ENCODE peak calls at places on chromosomes 11 and 22, in four cellular contexts. N, H, S and W are unnamed samples. For H3K27me3, the result is how much of the 10 kb centered on the place peaks cover.

GRCh38 chr11:118877487-118878173 is 6.1 kb upstream of the CXCR5 start:
- DNase-seq in H (no peak), N (no peak), S (no peak), W (no peak)

GRCh38 chr11:109304159-109304558 is 117.8 kb upstream of the C11orf87 start:
- DNase-seq in N (no peak), S (peak), H (peak), W (no peak)

GRCh38 chr22:28742562-28742962 is 723 bp downstream of the HSCB start:
- DNase-seq in N (no peak), S (no peak), H (no peak), W (no peak)

GRCh38 chr11:21931436-21932101 is 261.3 kb upstream of the ANO5 start:
- DNase-seq in H (no peak), S (peak), N (no peak), W (no peak)

GRCh38 chr11:117610045-117610444 is 187.0 kb downstream of the DSCAML1 start:
- DNase-seq in S (peak), N (no peak), H (no peak), W (no peak)

GRCh38 chr11:129946256-129946655 is 50.9 kb upstream of the NFRKB start:
- DNase-seq in H (peak), N (no peak), S (no peak), W (no peak)

GRCh38 chr22:25030636-25031035 is 78.1 kb downstream of the KIAA1671 start:
- DNase-seq in S (no peak), N (no peak), H (peak), W (no peak)

GRCh38 chr22:41560095-41560487 is 719 bp upstream of the CSDC2 start:
- DNase-seq in N (no peak), S (no peak), H (no peak), W (no peak)

GRCh38 chr11:76795285-76795935 is 12.3 kb downstream of the TSKU start:
- DNase-seq in H (no peak), S (no peak), N (peak), W (no peak)

GRCh38 chr11:23539556-23539955 is 679.3 kb upstream of the CCDC179 start:
- DNase-seq in S (no peak), H (peak), N (no peak), W (no peak)

GRCh38 chr11:59201376-59201775 is 11.4 kb downstream of the MPEG1 start:
- DNase-seq in N (no peak), H (no peak), S (peak), W (no peak)

GRCh38 chr22:18104566-18104965 is 6.0 kb upstream of the TUBA8 start:
- DNase-seq in S (no peak), N (no peak), H (peak), W (no peak)

GRCh38 chr11:27705873-27706820 is 5.9 kb upstream of the BDNF start:
- DNase-seq in H (peak), S (peak), N (no peak), W (no peak)

GRCh38 chr11:31141804-31142203 is 227.7 kb downstream of the DCDC1 start:
- DNase-seq in H (no peak), S (no peak), N (no peak), W (no peak)

GRCh38 chr11:21511835-21512440 is 680.9 kb upstream of the ANO5 start:
- DNase-seq in N (peak), H (peak), S (peak), W (no peak)

GRCh38 chr11:59223177-59223576 is 10.4 kb upstream of the MPEG1 start:
- DNase-seq in H (no peak), N (no peak), S (no peak), W (no peak)

GRCh38 chr11:130872102-130872501 is 44.2 kb downstream of the SNX19 start:
- DNase-seq in N (no peak), S (no peak), H (no peak), W (no peak)

GRCh38 chr11:126917531-126918204 is 82.9 kb downstream of the KIRREL3 start:
- DNase-seq in S (peak), H (peak), N (no peak), W (no peak)

GRCh38 chr22:46829140-46829891 is 66.9 kb downstream of the TBC1D22A start:
- DNase-seq in S (peak), N (peak), H (peak), W (no peak)

GRCh38 chr11:122197055-122197987 is 81.3 kb upstream of the BLID start:
- DNase-seq in H (peak), N (no peak), S (peak), W (no peak)

GRCh38 chr11:15649371-15650104 is 534.8 kb downstream of the INSC start:
- DNase-seq in S (no peak), H (no peak), N (no peak), W (no peak)

GRCh38 chr22:25626146-25626992 is 61.9 kb downstream of the GRK3 start:
- DNase-seq in H (no peak), S (no peak), N (no peak), W (no peak)

GRCh38 chr11:113884361-113884836 is 9.0 kb upstream of the USP28 start:
- DNase-seq in H (peak), N (peak), S (peak), W (no peak)

GRCh38 chr11:11866203-11866602 is 24.4 kb downstream of the USP47 start:
- DNase-seq in H (no peak), N (no peak), S (no peak), W (no peak)

GRCh38 chr11:57357827-57358226 is 19.7 kb downstream of the P2RX3 start:
- DNase-seq in H (peak), S (no peak), N (no peak), W (no peak)

GRCh38 chr11:118079507-118079906 is 2.6 kb downstream of the TMPRSS4 start:
- DNase-seq in H (no peak), S (peak), N (no peak), W (no peak)

GRCh38 chr11:76152086-76152658 is 54.1 kb downstream of the WNT11 start:
- DNase-seq in S (peak), H (peak), N (peak), W (peak)

GRCh38 chr22:16783930-16784354 is 41.3 kb downstream of the XKR3 start:
- DNase-seq in N (peak), H (peak), S (no peak), W (no peak)

GRCh38 chr11:80873309-80873999 is 1432.6 kb upstream of the TENM4 start:
- DNase-seq in H (peak), N (no peak), S (peak), W (no peak)

GRCh38 chr11:130635937-130636336 is 187.5 kb downstream of the ADAMTS15 start:
- DNase-seq in H (no peak), N (no peak), S (no peak), W (no peak)

GRCh38 chr11:69667619-69668604 is 7.2 kb downstream of the LTO1 start:
- DNase-seq in N (no peak), H (no peak), S (peak), W (no peak)

GRCh38 chr11:13238879-13239514 is 38.6 kb upstream of the BMAL1 start:
- DNase-seq in H (peak), S (peak), N (peak), W (no peak)

GRCh38 chr22:29291215-29291614 is 15.2 kb upstream of the GAS2L1 start:
- DNase-seq in H (no peak), N (no peak), S (no peak), W (no peak)

GRCh38 chr11:61666684-61667297 is 13.4 kb upstream of the DAGLA start:
- DNase-seq in S (no peak), N (no peak), H (no peak), W (no peak)
- H3K27me3 ChIP-seq in S (under half), N (under half), H (under half), W (under half)

DNA sequence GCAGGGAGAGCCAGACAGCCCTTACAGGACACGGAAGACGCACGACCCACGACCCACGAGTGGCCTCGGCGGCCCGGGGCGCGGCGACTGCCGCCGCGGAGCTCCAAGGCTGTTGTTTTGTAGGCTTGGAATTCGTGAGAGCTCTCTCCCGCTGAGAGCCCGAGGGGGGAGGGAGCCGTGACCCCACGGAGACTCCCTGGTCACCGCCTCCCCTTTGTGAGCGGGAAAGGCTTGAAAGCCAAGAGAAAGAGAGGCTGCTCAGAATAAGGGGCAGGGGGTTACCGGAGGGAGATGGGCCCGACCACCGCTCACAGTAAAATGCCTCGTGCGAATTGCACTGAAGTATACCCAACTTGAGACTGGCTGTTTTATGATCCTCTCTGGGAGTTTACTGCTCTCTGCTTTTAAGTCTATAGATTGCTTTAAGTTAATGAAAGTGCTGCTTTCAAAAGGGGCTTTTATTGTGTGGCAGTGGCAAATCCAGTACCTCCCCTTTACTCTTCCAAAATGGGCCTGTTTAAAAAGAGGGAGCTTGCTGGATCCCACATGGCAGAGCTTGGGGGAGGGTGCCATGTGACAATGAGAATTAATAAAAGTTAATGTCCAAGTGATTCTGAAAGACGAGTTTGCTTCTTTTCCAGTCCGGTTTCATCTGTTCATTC is 2.9 kb downstream of the PKNOX2 start:
- DNase-seq in N (peak), H (no peak), S (no peak), W (no peak)
- H3K27me3 ChIP-seq in N (under half), H (under half), S (under half), W (under half)

DNA sequence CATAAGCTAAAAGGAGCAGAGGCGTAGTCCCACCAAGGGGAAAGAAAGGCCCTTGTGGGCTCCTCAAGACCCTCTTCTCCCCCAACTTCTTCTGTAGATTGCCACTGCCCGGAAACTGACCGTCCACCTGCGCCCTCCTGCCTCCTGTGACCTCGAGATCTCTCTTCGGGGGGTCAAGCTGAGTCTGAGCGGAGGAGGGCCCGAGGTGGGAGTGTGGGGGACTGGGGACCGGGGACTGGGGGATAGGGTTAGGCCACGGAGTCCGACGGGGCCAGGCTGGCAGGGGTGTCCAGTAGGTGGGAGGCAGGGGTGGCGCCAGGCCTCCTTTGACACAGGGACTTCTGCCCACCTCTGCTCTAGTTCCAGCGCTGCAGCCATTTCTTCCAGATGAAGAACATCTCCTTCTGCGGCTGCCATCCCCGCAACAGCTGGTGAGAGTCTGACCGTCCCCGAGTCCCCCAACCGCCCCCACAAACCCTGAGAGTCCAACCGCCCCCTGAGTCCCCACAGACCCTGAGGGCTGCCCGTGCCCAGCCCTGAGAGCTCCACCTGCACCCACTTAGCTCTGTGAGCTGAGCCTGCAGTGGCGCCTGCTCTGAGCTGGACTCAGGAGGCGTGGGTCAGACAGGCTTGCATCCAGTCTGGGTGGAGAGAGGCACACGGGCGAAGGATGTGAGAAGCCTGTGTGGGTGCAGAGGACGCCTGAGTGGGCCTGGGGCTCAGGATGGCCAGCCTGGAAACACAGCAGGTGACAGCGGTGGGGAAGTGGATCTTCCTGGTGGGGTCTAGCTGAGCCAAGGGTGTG is 6.2 kb downstream of the MAPK8IP2 start:
- DNase-seq in N (no peak), H (no peak), S (no peak), W (no peak)
- H3K27me3 ChIP-seq in N (under half), H (under half), S (under half), W (half or more)

GRCh38 chr22:42717197-42717967 is 3.3 kb downstream of the A4GALT start:
- DNase-seq in N (no peak), H (peak), S (peak), W (no peak)
- H3K27me3 ChIP-seq in N (under half), H (under half), S (under half), W (under half)

GRCh38 chr11:116580828-116581227 is 192.0 kb downstream of the BUD13 start:
- DNase-seq in S (no peak), N (peak), H (peak), W (no peak)

GRCh38 chr11:116581349-116581748 is 191.4 kb downstream of the BUD13 start:
- DNase-seq in N (no peak), H (no peak), S (no peak), W (no peak)

GRCh38 chr11:116579857-116580727 is 192.7 kb downstream of the BUD13 start:
- DNase-seq in H (peak), N (peak), S (no peak), W (no peak)

GRCh38 chr11:116577273-116577672 is 195.5 kb downstream of the BUD13 start:
- DNase-seq in S (no peak), H (no peak), N (no peak), W (no peak)

DNA sequence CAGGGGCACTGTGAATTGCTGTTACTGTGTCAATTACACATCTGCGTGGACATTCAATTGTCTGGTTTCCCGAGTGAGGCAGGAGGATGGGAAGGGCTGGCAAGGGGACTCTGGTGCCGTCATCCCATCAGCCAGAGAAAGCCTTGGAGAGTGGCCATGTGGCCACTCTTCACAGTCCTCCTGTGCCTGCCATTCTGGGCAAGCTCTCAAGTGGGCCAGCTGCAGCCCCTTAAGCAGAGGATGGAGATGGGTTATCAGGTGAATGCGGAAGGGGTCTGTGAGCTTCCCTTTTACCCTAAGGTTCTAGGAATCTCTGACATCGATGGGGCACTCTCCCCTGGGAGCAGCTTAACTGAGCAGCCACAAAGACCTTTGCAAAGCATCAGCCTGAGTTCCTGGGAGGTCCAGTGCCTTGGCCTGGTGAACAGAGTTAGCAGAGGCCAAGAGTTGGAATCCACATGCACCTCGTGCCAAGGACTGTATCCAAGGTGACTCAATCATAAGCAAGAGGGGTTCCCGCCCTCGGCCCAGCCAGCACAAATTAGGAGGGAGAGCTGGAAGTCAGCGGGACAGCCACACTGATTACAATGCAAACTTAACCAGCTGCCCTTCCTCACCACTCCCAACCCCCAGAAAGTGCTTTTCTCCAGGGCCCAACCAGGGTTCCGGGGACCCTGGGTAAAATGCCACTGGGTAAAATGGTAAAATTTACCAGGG is 193.7 kb downstream of the BUD13 start:
- DNase-seq in N (peak), S (no peak), H (peak), W (no peak)
- H3K27me3 ChIP-seq in N (half or more), S (under half), H (under half), W (under half)

DNA sequence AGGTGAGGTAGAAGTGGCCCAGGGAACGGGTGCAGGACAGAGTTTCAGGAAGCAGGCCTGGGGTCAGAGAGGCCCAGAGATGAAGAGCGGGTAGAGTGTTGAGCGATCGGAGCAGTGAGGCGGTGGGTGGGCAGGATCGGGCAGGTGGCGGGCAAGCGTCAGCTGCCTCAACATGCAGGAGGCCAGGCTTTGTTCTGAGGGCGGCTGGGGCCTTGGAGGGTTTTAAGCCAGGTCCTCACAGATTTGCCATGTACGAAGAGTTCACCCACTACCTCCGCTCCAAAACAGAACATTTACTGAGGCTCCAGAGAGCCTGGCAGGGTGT is 29.4 kb downstream of the FLRT1 start:
- DNase-seq in H (no peak), N (no peak), S (peak), W (no peak)
- H3K27me3 ChIP-seq in H (under half), N (under half), S (under half), W (under half)

GRCh38 chr11:33861366-33861765 is 30.5 kb downstream of the LMO2 start:
- DNase-seq in N (no peak), H (no peak), S (no peak), W (no peak)
- H3K27me3 ChIP-seq in N (under half), H (half or more), S (under half), W (under half)

DNA sequence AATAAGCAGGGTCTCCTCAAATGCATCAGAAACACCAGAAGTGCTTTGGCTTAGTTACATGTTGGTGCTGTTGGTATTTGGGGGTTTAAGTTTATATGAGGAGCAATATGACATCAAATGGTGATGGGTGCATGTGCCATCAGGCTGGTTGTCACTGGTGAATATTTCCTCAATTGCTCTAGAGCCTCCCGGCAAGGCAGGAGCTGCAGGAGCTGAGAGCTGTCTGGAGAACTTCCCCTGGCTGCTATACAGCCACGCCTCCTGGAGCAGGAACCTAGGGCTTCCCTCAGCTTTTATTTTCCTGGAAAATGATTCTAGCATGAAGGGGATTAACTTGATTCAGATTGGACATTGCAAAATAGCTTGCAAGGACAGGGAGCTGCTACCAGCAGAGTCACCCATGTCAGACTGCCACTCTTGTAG is 15.8 kb downstream of the IGLL5 start:
- DNase-seq in N (no peak), H (no peak), S (no peak), W (no peak)
- H3K27me3 ChIP-seq in N (under half), H (under half), S (under half), W (under half)

DNA sequence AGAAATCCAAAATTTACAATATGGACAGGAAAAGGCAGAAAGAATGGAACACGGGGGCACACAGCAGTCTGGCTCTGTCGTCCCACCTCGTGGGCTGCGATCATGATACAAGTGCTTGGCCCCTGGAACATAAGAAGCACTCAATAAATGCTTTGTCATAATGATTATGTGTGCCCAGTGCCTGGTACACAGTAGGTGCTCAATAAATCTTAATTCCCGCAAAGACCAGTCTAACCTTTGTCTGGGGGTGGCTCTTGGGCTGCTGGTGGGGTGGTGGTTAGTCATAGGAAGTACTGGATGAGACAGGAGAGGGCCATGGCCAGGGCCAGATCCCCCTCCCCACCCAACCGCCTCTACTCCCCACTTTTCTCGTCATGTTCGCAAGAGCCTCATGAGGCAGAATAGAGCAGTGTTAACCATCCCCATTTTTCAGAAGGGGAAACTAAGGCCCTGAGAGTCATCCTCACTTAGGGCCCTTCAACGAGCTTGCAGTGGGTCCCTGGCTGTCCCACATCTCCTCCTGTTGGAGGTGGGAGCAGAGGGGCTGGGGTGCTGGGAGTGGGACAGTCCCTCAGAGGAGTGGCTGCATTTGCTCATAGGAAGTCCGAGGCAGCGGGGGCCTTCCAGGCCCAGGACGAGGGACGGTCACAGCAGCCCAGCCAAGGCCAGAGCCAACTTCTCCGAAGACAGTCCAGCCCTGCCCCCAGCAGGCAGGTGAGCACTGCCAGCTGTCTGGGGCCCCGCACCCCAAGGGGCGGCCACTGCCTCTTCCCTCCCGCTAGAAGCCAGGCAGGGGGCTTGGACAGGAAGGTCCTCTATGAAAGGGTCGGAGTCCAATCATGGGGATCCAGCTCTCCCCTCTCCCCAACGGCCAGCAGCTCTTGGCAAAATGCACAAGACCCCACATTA is 36.1 kb downstream of the TRIOBP start:
- DNase-seq in H (no peak), N (no peak), S (no peak), W (no peak)
- H3K27me3 ChIP-seq in H (under half), N (under half), S (under half), W (under half)

GRCh38 chr22:39928556-39929401 is 27.9 kb downstream of the GRAP2 start:
- DNase-seq in N (no peak), S (peak), H (no peak), W (no peak)
- H3K27me3 ChIP-seq in N (under half), S (under half), H (half or more), W (under half)